ENCODE peak calls at places on chromosomes 16 and 17, in five cellular contexts. K is GM13976, W is psoas muscle, Z is dorsolateral prefrontal cortex, F is AG04450. A is an unnamed sample.

GRCh38 chr16:75071621-75072020 is 45.0 kb downstream of the LDHD start:
- DNase-seq in K (no peak), W (no peak), Z (no peak), F (no peak), A (no peak)

GRCh38 chr17:81153340-81153803 is 11.9 kb upstream of the PVALEF start:
- DNase-seq in K (no peak), W (peak), Z (peak), F (no peak), A (no peak)

GRCh38 chr17:78992542-78993212 is 13.0 kb upstream of the LGALS3BP start:
- DNase-seq in K (no peak), W (no peak), Z (no peak), F (no peak), A (no peak)

GRCh38 chr16:10577305-10578202 is 2.8 kb downstream of the EMP2 start:
- DNase-seq in K (no peak), W (peak), Z (no peak), F (no peak), A (no peak)

GRCh38 chr16:3362931-3363330 is 7.2 kb downstream of the OR2C1 start:
- DNase-seq in K (no peak), W (no peak), Z (no peak), F (no peak), A (no peak)

GRCh38 chr17:35666070-35666469 is 65.4 kb upstream of the RASL10B start:
- DNase-seq in K (no peak), W (no peak), Z (no peak), F (no peak), A (no peak)

GRCh38 chr17:34171245-34171818 is 83.8 kb upstream of the CCL2 start:
- DNase-seq in K (peak), W (peak), Z (peak), F (no peak), A (no peak)

GRCh38 chr17:9329251-9329921 is 246.2 kb downstream of the STX8 start:
- DNase-seq in K (no peak), W (no peak), Z (no peak), F (no peak), A (no peak)

GRCh38 chr17:72262748-72263147 is 141.9 kb downstream of the SOX9 start:
- DNase-seq in K (no peak), W (no peak), Z (no peak), F (no peak), A (no peak)

GRCh38 chr17:64385187-64386083 is 5.2 kb downstream of the PECAM1 start:
- DNase-seq in K (no peak), W (peak), Z (no peak), F (peak), A (no peak)

GRCh38 chr17:43917348-43918025 is 10.2 kb upstream of the MPP2 start:
- DNase-seq in K (peak), W (peak), Z (peak), F (no peak), A (no peak)

A was measured in non-pigmented ciliary epithelial cell.